ENCODE peak calls at places on chromosomes 4 and X, in four cellular contexts. T, E, B and X are unnamed samples.

GRCh38 chr4:128155231-128155855 is 94.2 kb downstream of the LARP1B start:
- DNase-seq in E (no peak), T (no peak), B (no peak), X (no peak)

GRCh38 chr4:17981063-17981462 is 40.5 kb downstream of the LCORL start:
- DNase-seq in T (no peak), B (no peak), E (no peak), X (no peak)

GRCh38 chrX:153636716-153637115 is 10.3 kb upstream of the DUSP9 start:
- DNase-seq in T (no peak), E (no peak), B (no peak), X (no peak)

GRCh38 chr4:139403457-139403856 is 50.5 kb upstream of the RAB33B start:
- DNase-seq in E (no peak), B (no peak), T (no peak), X (no peak)

GRCh38 chr4:21948347-21949072 is at the start of gene KCNIP4:
- DNase-seq in T (peak), E (peak), B (peak), X (no peak)

GRCh38 chrX:127873637-127874036 is 178.6 kb downstream of the ACTRT1 start:
- DNase-seq in T (no peak), B (no peak), E (no peak), X (no peak)

GRCh38 chr4:111959202-111959601 is 186.1 kb upstream of the FAM241A start:
- DNase-seq in B (no peak), E (no peak), T (no peak), X (no peak)

GRCh38 chr4:138310991-138311390 is 68.8 kb upstream of the SLC7A11 start:
- DNase-seq in T (no peak), E (no peak), B (no peak), X (no peak)

GRCh38 chr4:137909910-137910309 is 332.2 kb downstream of the SLC7A11 start:
- DNase-seq in T (no peak), B (peak), E (peak), X (no peak)

GRCh38 chr4:153022233-153022632 is 86.1 kb downstream of the FHDC1 start:
- DNase-seq in T (no peak), B (peak), E (peak), X (no peak)

GRCh38 chr4:123621072-123621705 is 224.6 kb downstream of the SPRY1 start:
- DNase-seq in E (no peak), B (no peak), T (no peak), X (no peak)

GRCh38 chr4:164731827-164732474 is 22.0 kb upstream of the SMIM31 start:
- DNase-seq in T (peak), E (peak), B (no peak), X (peak)

GRCh38 chrX:23803931-23804381 is 21.0 kb downstream of the SAT1 start:
- DNase-seq in T (no peak), E (no peak), B (no peak), X (no peak)